ENCODE peak calls at places on chromosomes 7 and 10, in five cellular contexts. R, D, L, K and V are unnamed samples.

GRCh38 chr7:99714171-99714570 is 20.8 kb downstream of the CYP3A7 start:
- DNase-seq in R (no peak), D (no peak), L (peak; percentile 11), K (no peak), V (no peak)

GRCh38 chr7:90211391-90212148 is at the start of gene STEAP2:
- DNase-seq in R (peak; percentile 92), D (peak; percentile 9), L (peak; percentile 85), K (peak; percentile 73), V (peak; percentile 85)

GRCh38 chr7:18499407-18500197 is 4.1 kb downstream of the HDAC9 start:
- DNase-seq in R (no peak), D (no peak), L (no peak), K (no peak), V (no peak)

GRCh38 chr10:48536916-48537890 is 67.7 kb downstream of the ARHGAP22 start:
- DNase-seq in R (peak; percentile 63), D (no peak), L (no peak), K (no peak), V (no peak)

GRCh38 chr10:17981766-17982380 is 30.2 kb downstream of the SLC39A12 start:
- DNase-seq in R (no peak), D (no peak), L (peak; percentile 93), K (peak; percentile 84), V (no peak)

GRCh38 chr10:25899304-25899703 is 34.7 kb upstream of the MYO3A start:
- DNase-seq in R (no peak), D (no peak), L (no peak), K (no peak), V (no peak)

GRCh38 chr10:131844546-131845084 is 56.2 kb upstream of the PPP2R2D start:
- DNase-seq in R (peak; percentile 12), D (no peak), L (no peak), K (no peak), V (no peak)

GRCh38 chr10:128125416-128125943 is 743 bp downstream of the MKI67 start:
- DNase-seq in R (no peak), D (no peak), L (no peak), K (peak; percentile 19), V (no peak)

GRCh38 chr10:86821600-86821999 is 65.2 kb downstream of the BMPR1A start:
- DNase-seq in R (no peak), D (no peak), L (peak; percentile 83), K (no peak), V (no peak)

GRCh38 chr7:22108151-22108845 is 162.6 kb upstream of the CDCA7L start:
- DNase-seq in R (no peak), D (no peak), L (no peak), K (no peak), V (no peak)

GRCh38 chr7:100486753-100487446 is 3.2 kb downstream of the NYAP1 start:
- DNase-seq in R (peak; percentile 52), D (no peak), L (peak; percentile 27), K (peak; percentile 45), V (no peak)

DNA sequence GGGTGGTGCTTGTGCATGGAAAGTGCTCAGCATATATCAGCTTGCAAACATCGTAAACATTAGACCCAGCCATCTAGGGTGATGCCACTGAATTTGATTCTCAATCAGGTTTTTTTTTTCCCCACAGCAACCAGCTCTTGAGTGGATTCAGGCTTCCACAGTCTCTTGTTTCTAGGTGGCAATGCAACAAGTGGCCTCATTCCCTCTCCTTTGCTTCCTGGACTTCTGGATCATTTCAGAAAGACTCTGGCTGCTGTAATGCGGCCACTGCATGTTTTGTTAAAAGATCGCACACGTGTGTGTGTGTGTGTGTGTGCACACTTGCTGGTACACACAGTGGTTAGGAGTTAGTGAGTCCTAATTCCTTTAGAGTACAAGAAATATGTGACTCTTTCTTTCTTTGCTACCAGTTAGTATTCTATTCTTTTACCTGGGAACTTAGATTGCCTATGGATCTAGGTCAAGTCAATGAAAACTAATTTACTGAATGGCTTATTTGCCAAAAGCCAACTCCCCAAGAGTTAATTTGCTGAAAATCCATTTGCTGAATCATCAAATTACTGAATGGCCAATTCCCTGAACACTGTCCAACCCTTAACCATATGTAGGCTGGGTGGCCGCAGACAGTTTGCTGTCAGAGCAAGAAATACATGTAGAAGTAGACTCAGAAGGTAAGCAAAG is 222.5 kb downstream of the CCSER2 start:
- DNase-seq in R (no peak), D (no peak), L (no peak), K (no peak), V (no peak)
- H3K23ac ChIP-seq in R (no peak overlapping the region), D (no peak overlapping the region), L (no peak overlapping the region), K (no peak overlapping the region), V (no peak overlapping the region)

DNA sequence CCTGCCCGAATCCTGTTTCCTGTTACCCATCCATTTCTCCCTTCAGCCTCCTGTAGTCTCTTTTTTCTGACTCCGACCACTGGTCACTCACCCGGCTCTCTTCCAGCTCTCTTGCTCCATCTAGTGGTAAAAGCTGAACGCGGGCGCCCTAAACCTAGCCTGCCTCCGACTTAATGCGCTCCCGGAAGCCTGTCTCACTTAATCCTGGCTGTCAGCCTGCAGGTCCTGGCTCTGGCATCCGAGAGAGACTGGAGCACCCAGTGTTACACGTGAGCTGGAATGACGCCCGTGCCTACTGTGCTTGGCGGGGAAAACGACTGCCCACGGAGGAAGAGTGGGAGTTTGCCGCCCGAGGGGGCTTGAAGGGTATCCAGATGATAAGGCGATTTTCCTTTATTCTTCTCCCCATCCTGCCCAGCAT is 10.3 kb downstream of the SUMF2 start:
- DNase-seq in R (peak; percentile 87), D (peak; percentile 74), L (peak; percentile 72), K (peak; percentile 82), V (peak; percentile 82)
- H2BK5ac ChIP-seq in R (no peak overlapping the region), D (no peak overlapping the region), L (no peak overlapping the region), K (no peak overlapping the region), V (no peak overlapping the region)

GRCh38 chr7:23531794-23532489 is at the start of gene TRA2A:
- DNase-seq in R (peak; percentile 96), D (peak; percentile 97), L (peak; percentile 92), K (peak; percentile 94), V (peak; percentile 92)
- H3K23ac ChIP-seq in R (no peak within 1 kb of the TSS), D (no peak within 1 kb of the TSS), L (peak within 1 kb of the TSS; percentile 93), K (no peak within 1 kb of the TSS), V (peak within 1 kb of the TSS; percentile 82)

GRCh38 chr10:92204238-92204637 is 86.6 kb downstream of the CPEB3 start:
- DNase-seq in R (no peak), D (no peak), L (no peak), K (no peak), V (no peak)
- H2BK5ac ChIP-seq in R (no peak overlapping the region), D (no peak overlapping the region), L (no peak overlapping the region), K (no peak overlapping the region), V (no peak overlapping the region)

DNA sequence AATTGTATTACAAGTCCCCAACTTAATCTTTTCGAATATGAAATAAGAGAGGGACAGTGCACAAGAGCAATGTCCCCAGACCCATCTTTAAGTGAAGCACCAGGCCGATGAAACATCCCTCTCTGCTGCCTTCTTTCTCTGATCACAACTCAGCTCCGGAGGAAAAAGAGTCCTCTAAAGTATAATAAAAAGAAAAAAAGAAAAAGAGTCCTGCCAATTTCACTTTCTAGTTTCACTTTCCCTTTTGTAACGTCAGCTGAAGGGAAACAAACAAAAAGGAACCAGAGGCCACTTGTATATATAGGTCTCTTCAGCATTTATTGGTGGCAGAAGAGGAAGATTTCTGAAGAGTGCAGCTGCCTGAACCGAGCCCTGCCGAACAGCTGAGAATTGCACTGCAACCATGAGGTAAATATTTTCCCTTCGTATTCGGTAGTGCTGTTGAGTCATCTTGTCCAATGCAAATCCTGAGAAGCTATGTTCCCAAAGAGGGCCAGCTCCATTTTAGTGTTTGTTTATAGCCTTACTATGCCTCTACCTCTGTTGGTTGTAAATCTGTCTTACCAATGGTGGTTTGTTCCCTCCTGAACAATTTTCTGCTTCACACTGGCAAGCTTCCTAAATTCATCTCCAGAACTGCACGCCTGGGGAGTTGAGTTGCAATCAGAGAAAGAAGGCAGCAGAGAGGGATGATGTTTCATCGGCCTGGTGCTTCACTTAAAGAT is at the start of gene IFIT2:
- DNase-seq in R (no peak), D (peak; percentile 11), L (peak; percentile 80), K (peak; percentile 88), V (no peak)
- H3K23ac ChIP-seq in R (no peak within 1 kb of the TSS), D (no peak within 1 kb of the TSS), L (peak within 1 kb of the TSS; percentile 71), K (no peak within 1 kb of the TSS), V (no peak within 1 kb of the TSS)